ENCODE peak calls at places on chromosome 16, in nine cellular contexts. One of them, this sample, is unnamed.

GRCh38 chr16:53864819-53865491 is 161.0 kb downstream of the FTO start:
- DNase-seq in natural killer cell: no peak
- DNase-seq in WERI-Rb-1: no peak
- DNase-seq in testis: no peak
- DNase-seq in GM12865: no peak
- DNase-seq in HL-60: no peak
- DNase-seq in bronchial epithelial cell: peak
- DNase-seq in AG09319: no peak
- DNase-seq in kidney epithelial cell: no peak
- DNase-seq in this sample: no peak

GRCh38 chr16:84557504-84557903 is 53.0 kb upstream of the MEAK7 start:
- DNase-seq in natural killer cell: no peak
- DNase-seq in WERI-Rb-1: no peak
- DNase-seq in testis: no peak
- DNase-seq in GM12865: no peak
- DNase-seq in HL-60: no peak
- DNase-seq in bronchial epithelial cell: no peak
- DNase-seq in AG09319: no peak
- DNase-seq in kidney epithelial cell: no peak
- DNase-seq in this sample: no peak

GRCh38 chr16:359067-359763 is 6.7 kb upstream of the AXIN1 start:
- DNase-seq in natural killer cell: no peak
- DNase-seq in WERI-Rb-1: no peak
- DNase-seq in testis: no peak
- DNase-seq in GM12865: no peak
- DNase-seq in HL-60: no peak
- DNase-seq in bronchial epithelial cell: no peak
- DNase-seq in AG09319: no peak
- DNase-seq in kidney epithelial cell: no peak
- DNase-seq in this sample: no peak

GRCh38 chr16:84308120-84308519 is 13.4 kb downstream of the WFDC1 start:
- DNase-seq in natural killer cell: no peak
- DNase-seq in WERI-Rb-1: peak
- DNase-seq in testis: peak
- DNase-seq in GM12865: peak
- DNase-seq in HL-60: no peak
- DNase-seq in bronchial epithelial cell: peak
- DNase-seq in AG09319: no peak
- DNase-seq in kidney epithelial cell: no peak
- DNase-seq in this sample: peak

GRCh38 chr16:87864331-87864989 is 4.8 kb downstream of the SLC7A5 start:
- DNase-seq in natural killer cell: no peak
- DNase-seq in WERI-Rb-1: no peak
- DNase-seq in testis: no peak
- DNase-seq in GM12865: no peak
- DNase-seq in HL-60: no peak
- DNase-seq in bronchial epithelial cell: peak
- DNase-seq in AG09319: no peak
- DNase-seq in kidney epithelial cell: no peak
- DNase-seq in this sample: no peak

GRCh38 chr16:85782476-85782875 is 16.9 kb downstream of the EMC8 start:
- DNase-seq in natural killer cell: no peak
- DNase-seq in WERI-Rb-1: no peak
- DNase-seq in testis: no peak
- DNase-seq in GM12865: no peak
- DNase-seq in HL-60: no peak
- DNase-seq in bronchial epithelial cell: no peak
- DNase-seq in AG09319: no peak
- DNase-seq in kidney epithelial cell: no peak
- DNase-seq in this sample: no peak

GRCh38 chr16:69176033-69176780 is 10.8 kb upstream of the SNTB2 start:
- DNase-seq in natural killer cell: no peak
- DNase-seq in WERI-Rb-1: no peak
- DNase-seq in testis: no peak
- DNase-seq in GM12865: no peak
- DNase-seq in HL-60: no peak
- DNase-seq in bronchial epithelial cell: no peak
- DNase-seq in AG09319: no peak
- DNase-seq in kidney epithelial cell: no peak
- DNase-seq in this sample: no peak

GRCh38 chr16:10609410-10609774 is 29.0 kb upstream of the EMP2 start:
- DNase-seq in natural killer cell: no peak
- DNase-seq in WERI-Rb-1: no peak
- DNase-seq in testis: no peak
- DNase-seq in GM12865: no peak
- DNase-seq in HL-60: no peak
- DNase-seq in bronchial epithelial cell: peak
- DNase-seq in AG09319: no peak
- DNase-seq in kidney epithelial cell: no peak
- DNase-seq in this sample: no peak

GRCh38 chr16:46743232-46743719 is 4.9 kb downstream of the MYLK3 start:
- DNase-seq in natural killer cell: no peak
- DNase-seq in WERI-Rb-1: no peak
- DNase-seq in testis: peak
- DNase-seq in GM12865: peak
- DNase-seq in HL-60: peak
- DNase-seq in bronchial epithelial cell: peak
- DNase-seq in AG09319: no peak
- DNase-seq in kidney epithelial cell: no peak
- DNase-seq in this sample: no peak

GRCh38 chr16:17451835-17452234 is 18.9 kb downstream of the XYLT1 start:
- DNase-seq in natural killer cell: no peak
- DNase-seq in WERI-Rb-1: no peak
- DNase-seq in testis: no peak
- DNase-seq in GM12865: no peak
- DNase-seq in HL-60: peak
- DNase-seq in bronchial epithelial cell: no peak
- DNase-seq in AG09319: no peak
- DNase-seq in kidney epithelial cell: no peak
- DNase-seq in this sample: no peak

GRCh38 chr16:83624436-83625120 is 183.2 kb upstream of the HSBP1 start:
- DNase-seq in natural killer cell: no peak
- DNase-seq in WERI-Rb-1: no peak
- DNase-seq in testis: no peak
- DNase-seq in GM12865: no peak
- DNase-seq in HL-60: no peak
- DNase-seq in bronchial epithelial cell: no peak
- DNase-seq in AG09319: no peak
- DNase-seq in kidney epithelial cell: no peak
- DNase-seq in this sample: no peak

GRCh38 chr16:19524356-19524865 is 669 bp downstream of the CCP110 start:
- DNase-seq in natural killer cell: no peak
- DNase-seq in WERI-Rb-1: no peak
- DNase-seq in testis: no peak
- DNase-seq in GM12865: peak
- DNase-seq in HL-60: no peak
- DNase-seq in bronchial epithelial cell: no peak
- DNase-seq in AG09319: no peak
- DNase-seq in kidney epithelial cell: no peak
- DNase-seq in this sample: no peak

GRCh38 chr16:25027781-25028180 is 12.6 kb upstream of the ARHGAP17 start:
- DNase-seq in natural killer cell: no peak
- DNase-seq in WERI-Rb-1: no peak
- DNase-seq in testis: no peak
- DNase-seq in GM12865: no peak
- DNase-seq in HL-60: no peak
- DNase-seq in bronchial epithelial cell: no peak
- DNase-seq in AG09319: no peak
- DNase-seq in kidney epithelial cell: no peak
- DNase-seq in this sample: no peak

GRCh38 chr16:85867189-85867588 is 31.8 kb upstream of the IRF8 start:
- DNase-seq in natural killer cell: no peak
- DNase-seq in WERI-Rb-1: no peak
- DNase-seq in testis: no peak
- DNase-seq in GM12865: peak
- DNase-seq in HL-60: no peak
- DNase-seq in bronchial epithelial cell: no peak
- DNase-seq in AG09319: no peak
- DNase-seq in kidney epithelial cell: no peak
- DNase-seq in this sample: no peak

GRCh38 chr16:82834156-82834758 is 207.5 kb downstream of the CDH13 start:
- DNase-seq in natural killer cell: peak
- DNase-seq in WERI-Rb-1: no peak
- DNase-seq in testis: no peak
- DNase-seq in GM12865: no peak
- DNase-seq in HL-60: no peak
- DNase-seq in bronchial epithelial cell: no peak
- DNase-seq in AG09319: no peak
- DNase-seq in kidney epithelial cell: no peak
- DNase-seq in this sample: no peak

DNA sequence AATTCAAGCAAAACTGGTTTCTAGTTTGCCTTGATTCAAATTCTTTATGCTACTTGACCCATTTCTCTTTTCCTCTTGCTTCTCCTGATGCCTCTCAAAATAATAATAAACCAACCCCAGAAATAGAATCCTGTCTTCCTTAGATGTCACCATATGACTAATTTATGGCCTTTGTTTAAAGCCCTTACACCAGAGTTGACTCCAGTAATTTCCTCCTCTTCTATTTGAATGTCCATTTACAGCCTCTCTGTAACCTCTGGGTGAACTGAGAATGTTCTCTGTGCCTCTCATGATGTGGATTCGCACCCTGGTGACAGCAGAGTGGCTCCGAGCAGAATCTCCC is 31.5 kb downstream of the ZFHX3 start:
- DNase-seq in natural killer cell: no peak
- DNase-seq in WERI-Rb-1: no peak
- DNase-seq in testis: no peak
- DNase-seq in GM12865: peak
- DNase-seq in HL-60: no peak
- DNase-seq in bronchial epithelial cell: no peak
- DNase-seq in AG09319: no peak
- DNase-seq in kidney epithelial cell: no peak
- DNase-seq in this sample: no peak
- TF ChIP-seq CTCF in natural killer cell: no peak
- TF ChIP-seq CTCF in WERI-Rb-1: no peak
- TF ChIP-seq CTCF in testis: no peak
- TF ChIP-seq CTCF in GM12865: no peak
- TF ChIP-seq CTCF in HL-60: no peak
- TF ChIP-seq CTCF in bronchial epithelial cell: no peak
- TF ChIP-seq CTCF in AG09319: no peak
- TF ChIP-seq CTCF in kidney epithelial cell: no peak
- TF ChIP-seq CTCF in this sample: no peak

GRCh38 chr16:15542261-15542660 is 100.7 kb downstream of the MARF1 start:
- DNase-seq in natural killer cell: no peak
- DNase-seq in WERI-Rb-1: no peak
- DNase-seq in testis: no peak
- DNase-seq in GM12865: no peak
- DNase-seq in HL-60: no peak
- DNase-seq in bronchial epithelial cell: no peak
- DNase-seq in AG09319: no peak
- DNase-seq in kidney epithelial cell: no peak
- DNase-seq in this sample: no peak
- TF ChIP-seq CTCF in natural killer cell: no peak
- TF ChIP-seq CTCF in WERI-Rb-1: no peak
- TF ChIP-seq CTCF in testis: no peak
- TF ChIP-seq CTCF in GM12865: no peak
- TF ChIP-seq CTCF in HL-60: no peak
- TF ChIP-seq CTCF in bronchial epithelial cell: no peak
- TF ChIP-seq CTCF in AG09319: no peak
- TF ChIP-seq CTCF in kidney epithelial cell: no peak
- TF ChIP-seq CTCF in this sample: no peak

DNA sequence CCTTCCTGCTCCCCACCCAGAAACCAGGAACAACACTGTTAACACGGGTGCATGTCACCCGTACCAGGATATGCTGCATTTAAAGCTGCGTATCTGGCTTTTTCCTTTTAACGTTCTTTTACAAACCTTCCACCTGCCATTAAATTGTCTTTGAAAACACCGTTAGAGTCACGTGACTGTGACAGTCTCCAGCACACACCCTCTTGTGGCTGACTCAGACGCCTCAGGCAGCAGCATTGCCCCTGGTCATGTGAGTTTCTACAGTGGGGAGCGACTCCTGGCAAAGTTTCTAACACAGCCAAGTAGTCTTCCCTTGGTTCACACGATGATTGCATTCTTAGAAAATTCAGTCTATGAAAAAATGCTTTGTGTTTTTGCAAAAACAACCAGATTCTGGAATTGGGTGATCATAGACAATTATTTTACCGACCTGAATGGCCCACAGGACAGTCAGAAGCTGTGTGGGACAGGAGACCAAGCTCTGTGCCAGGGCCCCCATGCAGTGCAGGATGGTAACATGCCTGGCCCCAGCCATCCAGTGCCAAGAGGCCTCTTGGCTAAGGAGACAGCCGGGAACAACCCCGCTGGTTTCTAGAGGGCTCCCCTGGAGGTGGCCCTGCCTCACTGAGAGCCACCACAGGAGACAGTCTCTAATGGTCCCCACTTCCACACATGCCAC is 199.1 kb downstream of the KATNIP start:
- DNase-seq in natural killer cell: no peak
- DNase-seq in WERI-Rb-1: peak
- DNase-seq in testis: peak
- DNase-seq in GM12865: peak
- DNase-seq in HL-60: peak
- DNase-seq in bronchial epithelial cell: peak
- DNase-seq in AG09319: peak
- DNase-seq in kidney epithelial cell: peak
- DNase-seq in this sample: no peak
- TF ChIP-seq CTCF in natural killer cell: no peak
- TF ChIP-seq CTCF in WERI-Rb-1: peak
- TF ChIP-seq CTCF in testis: no peak
- TF ChIP-seq CTCF in GM12865: peak
- TF ChIP-seq CTCF in HL-60: no peak
- TF ChIP-seq CTCF in bronchial epithelial cell: no peak
- TF ChIP-seq CTCF in AG09319: peak
- TF ChIP-seq CTCF in kidney epithelial cell: no peak
- TF ChIP-seq CTCF in this sample: peak

GRCh38 chr16:3665508-3665907 is 11.0 kb downstream of the DNASE1 start:
- DNase-seq in natural killer cell: no peak
- DNase-seq in WERI-Rb-1: no peak
- DNase-seq in testis: no peak
- DNase-seq in GM12865: no peak
- DNase-seq in HL-60: no peak
- DNase-seq in bronchial epithelial cell: no peak
- DNase-seq in AG09319: no peak
- DNase-seq in kidney epithelial cell: no peak
- DNase-seq in this sample: no peak
- TF ChIP-seq CTCF in natural killer cell: no peak
- TF ChIP-seq CTCF in WERI-Rb-1: no peak
- TF ChIP-seq CTCF in testis: no peak
- TF ChIP-seq CTCF in GM12865: no peak
- TF ChIP-seq CTCF in HL-60: no peak
- TF ChIP-seq CTCF in bronchial epithelial cell: no peak
- TF ChIP-seq CTCF in AG09319: no peak
- TF ChIP-seq CTCF in kidney epithelial cell: no peak
- TF ChIP-seq CTCF in this sample: no peak